ENCODE peak calls at places on chromosomes 12 and 14, in four cellular contexts. G is heart right ventricle, A is lower lobe of right lung, R is Peyer's patch. C is an unnamed sample.

GRCh38 chr14:90632451-90632850 is 183.8 kb downstream of the TTC7B start:
- DNase-seq in G (no peak), A (no peak), R (no peak), C (no peak)

GRCh38 chr14:102616318-102616717 is 23.9 kb downstream of the RCOR1 start:
- DNase-seq in G (no peak), A (no peak), R (no peak), C (no peak)

GRCh38 chr12:132806857-132807256 is 21.8 kb downstream of the GOLGA3 start:
- DNase-seq in G (no peak), A (no peak), R (no peak), C (peak; percentile 35)

GRCh38 chr12:28440209-28440608 is 250.0 kb downstream of the CCDC91 start:
- DNase-seq in G (no peak), A (no peak), R (no peak), C (no peak)

GRCh38 chr12:124681779-124682391 is 114.5 kb upstream of the NCOR2 start:
- DNase-seq in G (peak; percentile 53), A (no peak), R (no peak), C (no peak)

GRCh38 chr12:89665556-89665955 is 43.1 kb downstream of the ATP2B1 start:
- DNase-seq in G (no peak), A (no peak), R (no peak), C (no peak)

GRCh38 chr12:40551466-40551865 is 140.8 kb upstream of the CNTN1 start:
- DNase-seq in G (no peak), A (no peak), R (no peak), C (no peak)

GRCh38 chr14:59208224-59208814 is 19.9 kb downstream of the DAAM1 start:
- DNase-seq in G (no peak), A (no peak), R (no peak), C (no peak)

GRCh38 chr12:28500373-28501024 is 310.2 kb downstream of the CCDC91 start:
- DNase-seq in G (no peak), A (no peak), R (no peak), C (no peak)

GRCh38 chr14:24630087-24630871 is 3.7 kb downstream of the GZMB start:
- DNase-seq in G (no peak), A (no peak), R (no peak), C (no peak)

GRCh38 chr12:6273209-6273928 is 37.1 kb upstream of the PLEKHG6 start:
- DNase-seq in G (no peak), A (peak; percentile 41), R (no peak), C (no peak)

GRCh38 chr14:81429028-81429427 is 28.9 kb upstream of the STON2 start:
- DNase-seq in G (no peak), A (no peak), R (no peak), C (no peak)

GRCh38 chr14:74574092-74574438 is 38.0 kb downstream of the LTBP2 start:
- DNase-seq in G (no peak), A (peak; percentile 2), R (no peak), C (peak; percentile 51)

GRCh38 chr12:106240821-106241220 is 7.0 kb downstream of the CKAP4 start:
- DNase-seq in G (no peak), A (no peak), R (no peak), C (no peak)

GRCh38 chr12:21774358-21775129 is at the start of gene KCNJ8:
- DNase-seq in G (peak; percentile 90), A (peak; percentile 83), R (peak; percentile 16), C (no peak)

GRCh38 chr14:58151701-58152568 is at the start of gene ARMH4:
- DNase-seq in G (peak; percentile 84), A (peak; percentile 89), R (peak; percentile 49), C (peak; percentile 63)

GRCh38 chr12:26150737-26151450 is 26.1 kb upstream of the BHLHE41 start:
- DNase-seq in G (no peak), A (no peak), R (no peak), C (no peak)

GRCh38 chr12:26869908-26870459 is 37.0 kb upstream of the ITPR2 start:
- DNase-seq in G (no peak), A (no peak), R (no peak), C (no peak)

GRCh38 chr14:50002926-50003212 is 110.0 kb downstream of the ARF6 start:
- DNase-seq in G (no peak), A (no peak), R (no peak), C (no peak)

GRCh38 chr12:65196762-65197567 is 27.6 kb downstream of the LEMD3 start:
- DNase-seq in G (no peak), A (no peak), R (no peak), C (no peak)

GRCh38 chr12:122836027-122836921 is 1.0 kb downstream of the HIP1R start:
- DNase-seq in G (peak; percentile 23), A (peak; percentile 55), R (peak; percentile 83), C (peak; percentile 65)

GRCh38 chr12:122917508-122918227 is 21.7 kb upstream of the VPS37B start:
- DNase-seq in G (peak; percentile 53), A (peak; percentile 74), R (no peak), C (no peak)

GRCh38 chr12:89833337-89834252 is 125.0 kb upstream of the ATP2B1 start:
- DNase-seq in G (no peak), A (no peak), R (no peak), C (no peak)

GRCh38 chr12:101763246-101763931 is 24.1 kb upstream of the SYCP3 start:
- DNase-seq in G (no peak), A (no peak), R (no peak), C (no peak)

GRCh38 chr12:42473130-42473529 is 116.4 kb downstream of the PRICKLE1 start:
- DNase-seq in G (no peak), A (no peak), R (no peak), C (no peak)

GRCh38 chr12:48175613-48176416 is 7.6 kb upstream of the CCDC184 start:
- DNase-seq in G (no peak), A (no peak), R (no peak), C (no peak)

GRCh38 chr14:68217891-68218290 is 398.3 kb downstream of the RAD51B start:
- DNase-seq in G (no peak), A (no peak), R (no peak), C (no peak)

GRCh38 chr12:113467514-113468364 is 3.9 kb downstream of the LHX5 start:
- DNase-seq in G (no peak), A (no peak), R (no peak), C (no peak)

GRCh38 chr14:96231731-96232130 is 24.3 kb upstream of the BDKRB1 start:
- DNase-seq in G (no peak), A (no peak), R (no peak), C (no peak)

GRCh38 chr12:32139064-32139421 is 32.4 kb downstream of the BICD1 start:
- DNase-seq in G (no peak), A (no peak), R (peak; percentile 76), C (no peak)

GRCh38 chr14:99430491-99430890 is 50.2 kb downstream of the SETD3 start:
- DNase-seq in G (no peak), A (peak; percentile 56), R (no peak), C (peak; percentile 16)

GRCh38 chr14:54209501-54210231 is 187.1 kb upstream of the CDKN3 start:
- DNase-seq in G (no peak), A (no peak), R (no peak), C (no peak)

GRCh38 chr12:70354777-70355176 is 11.3 kb upstream of the KCNMB4 start:
- DNase-seq in G (no peak), A (no peak), R (no peak), C (no peak)

GRCh38 chr12:49389092-49389703 is 21.9 kb downstream of the SPATS2 start:
- DNase-seq in G (peak; percentile 30), A (peak; percentile 79), R (peak; percentile 51), C (peak; percentile 73)

GRCh38 chr14:105861985-105862465 is 335.6 kb downstream of the TMEM121 start:
- DNase-seq in G (no peak), A (no peak), R (peak; percentile 70), C (peak; percentile 53)
- H3K9me3 ChIP-seq in G (no peaks in the 10 kb centered on the region), A (no peaks in the 10 kb centered on the region), R (no peaks in the 10 kb centered on the region), C (no peaks in the 10 kb centered on the region)

GRCh38 chr14:92653162-92653651 is 95.2 kb downstream of the LGMN start:
- DNase-seq in G (no peak), A (peak; percentile 66), R (no peak), C (no peak)

GRCh38 chr14:92655802-92656201 is 92.6 kb downstream of the LGMN start:
- DNase-seq in G (no peak), A (no peak), R (no peak), C (no peak)

GRCh38 chr14:92652413-92653151 is 95.8 kb downstream of the LGMN start:
- DNase-seq in G (no peak), A (no peak), R (no peak), C (no peak)

GRCh38 chr14:92655372-92655771 is 93.1 kb downstream of the LGMN start:
- DNase-seq in G (no peak), A (no peak), R (no peak), C (no peak)

GRCh38 chr14:92654206-92654901 is 94.1 kb downstream of the LGMN start:
- DNase-seq in G (no peak), A (no peak), R (no peak), C (no peak)
- H3K4me3 ChIP-seq in G (no peak overlapping the region), A (peak overlapping the region; percentile 58), R (no peak overlapping the region), C (peak overlapping the region; percentile 63)

GRCh38 chr12:110342157-110342556 is 61.1 kb downstream of the ATP2A2 start:
- DNase-seq in G (no peak), A (no peak), R (no peak), C (no peak)

GRCh38 chr12:110337912-110338710 is 57.1 kb downstream of the ATP2A2 start:
- DNase-seq in G (no peak), A (no peak), R (no peak), C (no peak)

GRCh38 chr12:110338754-110339153 is 57.7 kb downstream of the ATP2A2 start:
- DNase-seq in G (no peak), A (no peak), R (no peak), C (no peak)

GRCh38 chr12:110340706-110341105 is 59.7 kb downstream of the ATP2A2 start:
- DNase-seq in G (no peak), A (no peak), R (no peak), C (no peak)

GRCh38 chr12:110339184-110339952 is 58.3 kb downstream of the ATP2A2 start:
- DNase-seq in G (no peak), A (no peak), R (no peak), C (no peak)
- H3K27ac ChIP-seq in G (no peak overlapping the region), A (peak overlapping the region; percentile 20), R (no peak overlapping the region), C (no peak overlapping the region)

GRCh38 chr14:45793081-45793480 is 540.1 kb upstream of the MIS18BP1 start:
- DNase-seq in G (no peak), A (no peak), R (no peak), C (no peak)
- H3K9me3 ChIP-seq in G (peaks cover 6% of the 10 kb centered on the region), A (peaks cover 6% of the 10 kb centered on the region), R (peaks cover 4% of the 10 kb centered on the region), C (no peaks in the 10 kb centered on the region)

DNA sequence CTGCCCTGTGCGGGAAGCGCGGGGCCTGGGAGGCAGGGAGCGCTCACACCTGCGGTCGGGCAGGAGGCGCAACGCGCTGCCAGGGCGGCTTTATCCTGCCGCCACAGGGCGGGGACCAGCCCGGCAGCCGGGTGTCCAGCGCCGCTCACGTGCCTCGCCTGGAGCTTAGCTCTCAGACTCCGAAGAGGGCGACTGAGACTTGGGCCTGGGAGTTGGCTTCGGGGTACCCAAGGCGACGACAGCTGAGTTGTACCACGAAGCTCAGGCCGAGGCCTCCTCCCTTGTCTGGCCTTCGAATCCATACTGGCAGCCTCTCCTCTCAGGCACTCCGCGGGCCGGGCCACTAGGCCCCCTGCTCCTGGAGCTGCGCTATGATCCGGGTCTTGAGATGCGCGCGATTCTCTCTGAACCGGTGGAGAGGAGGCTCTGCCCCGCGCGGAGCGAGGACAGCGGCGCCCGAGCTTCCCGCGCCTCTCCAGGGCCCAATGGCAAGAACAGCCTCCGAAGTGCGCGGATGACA is 6.9 kb downstream of the SIX1 start:
- DNase-seq in G (no peak), A (no peak), R (no peak), C (no peak)
- H3K4me3 ChIP-seq in G (no peak overlapping the region), A (no peak overlapping the region), R (no peak overlapping the region), C (no peak overlapping the region)

C was measured in CD8-positive, alpha-beta memory T cell.